ENCODE peak calls at places on chromosome 3, in four cellular contexts. F, D, O and V are unnamed samples.

GRCh38 chr3:16357698-16358097 is 92.7 kb downstream of the OXNAD1 start:
- DNase-seq in O (no peak), F (no peak), D (peak; percentile 57), V (peak; percentile 12)

GRCh38 chr3:112803472-112803871 is 43.2 kb downstream of the CD200R1L start:
- DNase-seq in O (no peak), F (no peak), D (peak; percentile 34), V (no peak)

GRCh38 chr3:147945968-147946519 is 536.9 kb downstream of the ZIC1 start:
- DNase-seq in F (no peak), D (peak; percentile 94), O (peak; percentile 94), V (peak; percentile 18)

GRCh38 chr3:63972196-63972595 is 51.1 kb downstream of the PSMD6 start:
- DNase-seq in O (peak; percentile 25), D (peak; percentile 69), F (no peak), V (no peak)

GRCh38 chr3:188064831-188065493 is 89.0 kb upstream of the LPP start:
- DNase-seq in F (no peak), O (no peak), D (peak; percentile 28), V (no peak)

GRCh38 chr3:27724459-27725197 is 2.5 kb upstream of the EOMES start:
- DNase-seq in F (no peak), O (no peak), D (no peak), V (no peak)

GRCh38 chr3:127473244-127474024 is 117.1 kb downstream of the TPRA1 start:
- DNase-seq in D (no peak), F (no peak), O (no peak), V (no peak)

GRCh38 chr3:56389213-56389830 is 78.9 kb downstream of the ERC2 start:
- DNase-seq in O (no peak), D (no peak), F (no peak), V (no peak)

GRCh38 chr3:188584958-188585689 is 431.2 kb downstream of the LPP start:
- DNase-seq in O (peak; percentile 56), F (no peak), D (peak; percentile 30), V (no peak)

GRCh38 chr3:127062926-127063325 is 80.0 kb downstream of the PLXNA1 start:
- DNase-seq in F (no peak), D (no peak), O (no peak), V (no peak)

GRCh38 chr3:71873093-71873611 is 88.2 kb upstream of the PROK2 start:
- DNase-seq in O (peak; percentile 0), D (no peak), F (no peak), V (no peak)